ENCODE peak calls at places on chromosomes 12 and 14, in four cellular contexts. R is A549, G is GM12878, H is HepG2. Y is an unnamed sample.

GRCh38 chr12:130054803-130055202 is 107.5 kb upstream of the FZD10 start:
- DNase-seq in R (no peak), G (no peak), H (no peak), Y (no peak)

GRCh38 chr12:28191690-28192089 is 1.4 kb downstream of the CCDC91 start:
- DNase-seq in R (peak; percentile 20), G (no peak), H (no peak), Y (peak; percentile 12)

GRCh38 chr12:25864287-25864686 is 94.2 kb upstream of the RASSF8 start:
- DNase-seq in R (no peak), G (no peak), H (no peak), Y (no peak)

GRCh38 chr14:76256545-76256944 is 104.8 kb downstream of the GPATCH2L start:
- DNase-seq in R (no peak), G (no peak), H (no peak), Y (peak; percentile 78)

GRCh38 chr12:76878899-76879709 is at the start of gene CSRP2:
- DNase-seq in R (peak; percentile 91), G (peak; percentile 13), H (peak; percentile 79), Y (peak; percentile 90)

GRCh38 chr14:24681056-24681455 is 47.1 kb upstream of the GZMB start:
- DNase-seq in R (no peak), G (no peak), H (no peak), Y (no peak)

GRCh38 chr14:89473979-89474378 is 56.9 kb upstream of the FOXN3 start:
- DNase-seq in R (no peak), G (no peak), H (no peak), Y (no peak)

GRCh38 chr14:20413785-20414117 is 450 bp upstream of the TEP1 start:
- DNase-seq in R (no peak), G (no peak), H (no peak), Y (no peak)

GRCh38 chr14:75861161-75861621 is 120.6 kb downstream of the TGFB3 start:
- DNase-seq in R (peak; percentile 12), G (no peak), H (peak; percentile 80), Y (peak; percentile 15)

GRCh38 chr12:132475304-132476037 is 14.5 kb upstream of the FBRSL1 start:
- DNase-seq in R (peak; percentile 44), G (no peak), H (no peak), Y (peak; percentile 59)

GRCh38 chr14:61334197-61334701 is 12.9 kb downstream of the PRKCH start:
- DNase-seq in R (no peak), G (no peak), H (no peak), Y (no peak)

GRCh38 chr12:91180577-91180976 is 2.0 kb downstream of the DCN start:
- DNase-seq in R (no peak), G (no peak), H (no peak), Y (no peak)

GRCh38 chr14:52012635-52013034 is 23.3 kb downstream of the RTRAF start:
- DNase-seq in R (no peak), G (no peak), H (no peak), Y (no peak)

GRCh38 chr12:54016478-54016964 is 7.7 kb downstream of the HOXC8 start:
- DNase-seq in R (peak; percentile 84), G (no peak), H (no peak), Y (no peak)

GRCh38 chr14:103624860-103625259 is 4.2 kb upstream of the KLC1 start:
- DNase-seq in R (peak; percentile 81), G (no peak), H (peak; percentile 46), Y (peak; percentile 36)

GRCh38 chr14:30874999-30875787 is 834 bp downstream of the COCH start:
- DNase-seq in R (no peak), G (no peak), H (no peak), Y (peak; percentile 34)

GRCh38 chr12:124371970-124372555 is 77.2 kb downstream of the RFLNA start:
- DNase-seq in R (no peak), G (no peak), H (no peak), Y (no peak)

GRCh38 chr12:56087220-56087619 is 7.3 kb downstream of the ERBB3 start:
- DNase-seq in R (peak; percentile 45), G (no peak), H (no peak), Y (no peak)

GRCh38 chr14:92352158-92352985 is 29.4 kb downstream of the SLC24A4 start:
- DNase-seq in R (peak; percentile 61), G (no peak), H (peak; percentile 13), Y (peak; percentile 43)

GRCh38 chr14:65222434-65222833 is 120.1 kb upstream of the MAX start:
- DNase-seq in R (peak; percentile 53), G (no peak), H (no peak), Y (peak; percentile 52)

GRCh38 chr14:81529391-81529790 is 4.3 kb downstream of the SEL1L start:
- DNase-seq in R (no peak), G (no peak), H (no peak), Y (no peak)

GRCh38 chr14:70919774-70920173 is 12.5 kb downstream of the PCNX1 start:
- DNase-seq in R (no peak), G (no peak), H (no peak), Y (no peak)

GRCh38 chr12:62601765-62602444 is 135.3 kb downstream of the MON2 start:
- DNase-seq in R (no peak), G (no peak), H (peak; percentile 31), Y (no peak)

GRCh38 chr12:132391326-132392041 is 62.1 kb upstream of the GALNT9 start:
- DNase-seq in R (no peak), G (no peak), H (no peak), Y (no peak)

GRCh38 chr12:70849265-70849960 is 71.1 kb downstream of the PTPRR start:
- DNase-seq in R (peak; percentile 9), G (no peak), H (peak; percentile 2), Y (peak; percentile 24)

GRCh38 chr14:77000340-77001235 is 27.9 kb downstream of the IRF2BPL start:
- DNase-seq in R (no peak), G (no peak), H (no peak), Y (no peak)

GRCh38 chr12:87967871-87968270 is 61.3 kb downstream of the C12orf50 start:
- DNase-seq in R (no peak), G (no peak), H (no peak), Y (no peak)

GRCh38 chr14:36509056-36509917 is 10.7 kb downstream of the NKX2-1 start:
- DNase-seq in R (no peak), G (no peak), H (no peak), Y (no peak)

GRCh38 chr12:47205532-47206449 is 126.0 kb upstream of the AMIGO2 start:
- DNase-seq in R (no peak), G (no peak), H (no peak), Y (no peak)

GRCh38 chr14:25887251-25887908 is 710.5 kb downstream of the NOVA1 start:
- DNase-seq in R (no peak), G (no peak), H (no peak), Y (no peak)
- TF ChIP-seq POLR2AphosphoS2 in R (no peak), G (no peak), H (no peak), Y (no peak)

GRCh38 chr12:108381793-108382436 is 42.8 kb upstream of the CMKLR1 start:
- DNase-seq in R (no peak), G (no peak), H (no peak), Y (no peak)
- TF ChIP-seq SMC3 in R (no peak), G (no peak), H (no peak), Y (no peak)

GRCh38 chr12:49048953-49049352 is 11.6 kb downstream of the KMT2D start:
- DNase-seq in R (no peak), G (no peak), H (no peak), Y (no peak)
- TF ChIP-seq POLR2AphosphoS2 in R (no peak), G (no peak), H (no peak), Y (no peak)

GRCh38 chr14:96805906-96806305 is 8.7 kb downstream of the VRK1 start:
- DNase-seq in R (no peak), G (no peak), H (no peak), Y (no peak)
- TF ChIP-seq SMC3 in R (no peak), G (no peak), H (no peak), Y (no peak)

GRCh38 chr12:50597200-50598195 is 92.7 kb downstream of the DIP2B start:
- DNase-seq in R (peak; percentile 68), G (peak; percentile 55), H (no peak), Y (no peak)

GRCh38 chr12:50600364-50600763 is 95.6 kb downstream of the DIP2B start:
- DNase-seq in R (no peak), G (no peak), H (no peak), Y (no peak)

GRCh38 chr12:50595667-50596066 is 90.9 kb downstream of the DIP2B start:
- DNase-seq in R (no peak), G (no peak), H (no peak), Y (peak; percentile 12)

GRCh38 chr12:50599366-50600095 is 94.7 kb downstream of the DIP2B start:
- DNase-seq in R (no peak), G (no peak), H (no peak), Y (no peak)

GRCh38 chr12:50598321-50598862 is 93.6 kb downstream of the DIP2B start:
- DNase-seq in R (no peak), G (no peak), H (no peak), Y (no peak)
- TF ChIP-seq POLR2AphosphoS2 in R (no peak), G (no peak), H (no peak), Y (no peak)

GRCh38 chr14:59484611-59485174 is 376 bp downstream of the JKAMP start:
- DNase-seq in R (peak; percentile 26), G (peak; percentile 16), H (no peak), Y (no peak)
- TF ChIP-seq SMC3 in R (no peak), G (no peak), H (no peak), Y (no peak)

DNA sequence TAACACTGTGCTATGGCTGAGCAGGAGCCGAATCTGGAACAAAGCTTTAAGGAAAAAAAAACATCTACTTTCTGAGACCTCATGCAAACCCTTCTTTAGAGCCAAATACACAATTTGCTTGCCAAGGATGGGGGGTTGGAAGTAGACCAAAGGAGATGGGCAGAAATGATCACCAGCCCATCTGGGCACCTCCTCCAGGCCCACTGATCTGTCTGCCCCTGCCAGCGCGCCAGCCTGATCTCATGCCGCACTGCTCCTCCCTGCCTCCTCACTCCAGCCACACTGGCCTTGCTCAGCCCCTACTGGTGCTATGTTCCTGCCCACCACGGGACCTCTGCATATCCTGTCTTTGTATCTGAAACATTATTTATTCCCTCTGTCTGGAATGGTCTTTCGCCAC is 24.8 kb upstream of the RAB35 start:
- DNase-seq in R (no peak), G (no peak), H (no peak), Y (no peak)
- TF ChIP-seq POLR2AphosphoS2 in R (no peak), G (no peak), H (no peak), Y (no peak)